ENCODE peak calls at places on chromosomes 1 and 21, in six cellular contexts. One of them, this sample, is unnamed.

GRCh38 chr1:39632491-39633417 is 6.7 kb downstream of the HEYL start:
- DNase-seq in AG09319: peak
- DNase-seq in A172: no peak
- DNase-seq in hippocampal formation: no peak
- DNase-seq in globus pallidus: no peak
- DNase-seq in NCI-H2029 treated with DMSO at 0.1 percent for 48 hours: peak
- DNase-seq in this sample: no peak

GRCh38 chr1:231233735-231234417 is 7.1 kb upstream of the GNPAT start:
- DNase-seq in AG09319: no peak
- DNase-seq in A172: peak
- DNase-seq in hippocampal formation: no peak
- DNase-seq in globus pallidus: no peak
- DNase-seq in NCI-H2029 treated with DMSO at 0.1 percent for 48 hours: no peak
- DNase-seq in this sample: no peak

GRCh38 chr1:83857108-83857507 is 141.8 kb downstream of the TTLL7 start:
- DNase-seq in AG09319: peak
- DNase-seq in A172: no peak
- DNase-seq in hippocampal formation: peak
- DNase-seq in globus pallidus: peak
- DNase-seq in NCI-H2029 treated with DMSO at 0.1 percent for 48 hours: no peak
- DNase-seq in this sample: peak

GRCh38 chr1:61388586-61388985 is 306.2 kb downstream of the NFIA start:
- DNase-seq in AG09319: no peak
- DNase-seq in A172: no peak
- DNase-seq in hippocampal formation: no peak
- DNase-seq in globus pallidus: no peak
- DNase-seq in NCI-H2029 treated with DMSO at 0.1 percent for 48 hours: no peak
- DNase-seq in this sample: no peak

GRCh38 chr1:103250441-103250861 is 142.1 kb upstream of the COL11A1 start:
- DNase-seq in AG09319: no peak
- DNase-seq in A172: peak
- DNase-seq in hippocampal formation: no peak
- DNase-seq in globus pallidus: no peak
- DNase-seq in NCI-H2029 treated with DMSO at 0.1 percent for 48 hours: no peak
- DNase-seq in this sample: no peak

GRCh38 chr21:34702341-34702807 is 33.6 kb downstream of the CLIC6 start:
- DNase-seq in AG09319: peak
- DNase-seq in A172: no peak
- DNase-seq in hippocampal formation: no peak
- DNase-seq in globus pallidus: peak
- DNase-seq in NCI-H2029 treated with DMSO at 0.1 percent for 48 hours: no peak
- DNase-seq in this sample: no peak

GRCh38 chr1:38231941-38232340 is 185.3 kb upstream of the POU3F1 start:
- DNase-seq in AG09319: no peak
- DNase-seq in A172: no peak
- DNase-seq in hippocampal formation: no peak
- DNase-seq in globus pallidus: no peak
- DNase-seq in NCI-H2029 treated with DMSO at 0.1 percent for 48 hours: peak
- DNase-seq in this sample: no peak

GRCh38 chr1:7885513-7886298 is 32.8 kb upstream of the UTS2 start:
- DNase-seq in AG09319: no peak
- DNase-seq in A172: no peak
- DNase-seq in hippocampal formation: no peak
- DNase-seq in globus pallidus: no peak
- DNase-seq in NCI-H2029 treated with DMSO at 0.1 percent for 48 hours: peak
- DNase-seq in this sample: peak

GRCh38 chr21:29849735-29850176 is 90.0 kb downstream of the GRIK1 start:
- DNase-seq in AG09319: peak
- DNase-seq in A172: peak
- DNase-seq in hippocampal formation: peak
- DNase-seq in globus pallidus: peak
- DNase-seq in NCI-H2029 treated with DMSO at 0.1 percent for 48 hours: peak
- DNase-seq in this sample: peak

GRCh38 chr1:226526801-226527595 is 21.6 kb upstream of the STUM start:
- DNase-seq in AG09319: no peak
- DNase-seq in A172: peak
- DNase-seq in hippocampal formation: no peak
- DNase-seq in globus pallidus: no peak
- DNase-seq in NCI-H2029 treated with DMSO at 0.1 percent for 48 hours: peak
- DNase-seq in this sample: peak

GRCh38 chr1:101111461-101111860 is 85.9 kb upstream of the DPH5 start:
- DNase-seq in AG09319: no peak
- DNase-seq in A172: no peak
- DNase-seq in hippocampal formation: no peak
- DNase-seq in globus pallidus: no peak
- DNase-seq in NCI-H2029 treated with DMSO at 0.1 percent for 48 hours: no peak
- DNase-seq in this sample: no peak

GRCh38 chr1:112040891-112041740 is 51.6 kb upstream of the KCND3 start:
- DNase-seq in AG09319: no peak
- DNase-seq in A172: no peak
- DNase-seq in hippocampal formation: no peak
- DNase-seq in globus pallidus: no peak
- DNase-seq in NCI-H2029 treated with DMSO at 0.1 percent for 48 hours: peak
- DNase-seq in this sample: no peak

GRCh38 chr1:160460214-160460642 is 59.9 kb downstream of the VANGL2 start:
- DNase-seq in AG09319: no peak
- DNase-seq in A172: no peak
- DNase-seq in hippocampal formation: no peak
- DNase-seq in globus pallidus: no peak
- DNase-seq in NCI-H2029 treated with DMSO at 0.1 percent for 48 hours: no peak
- DNase-seq in this sample: peak

GRCh38 chr1:70090875-70091274 is 114.5 kb downstream of the LRRC40 start:
- DNase-seq in AG09319: no peak
- DNase-seq in A172: peak
- DNase-seq in hippocampal formation: no peak
- DNase-seq in globus pallidus: no peak
- DNase-seq in NCI-H2029 treated with DMSO at 0.1 percent for 48 hours: no peak
- DNase-seq in this sample: no peak

GRCh38 chr1:169874229-169874628 is 19.5 kb downstream of the SCYL3 start:
- DNase-seq in AG09319: peak
- DNase-seq in A172: peak
- DNase-seq in hippocampal formation: no peak
- DNase-seq in globus pallidus: no peak
- DNase-seq in NCI-H2029 treated with DMSO at 0.1 percent for 48 hours: no peak
- DNase-seq in this sample: no peak

GRCh38 chr1:43587001-43587400 is 56.3 kb downstream of the PTPRF start:
- DNase-seq in AG09319: no peak
- DNase-seq in A172: no peak
- DNase-seq in hippocampal formation: no peak
- DNase-seq in globus pallidus: no peak
- DNase-seq in NCI-H2029 treated with DMSO at 0.1 percent for 48 hours: no peak
- DNase-seq in this sample: no peak

GRCh38 chr1:168613689-168614655 is 37.6 kb downstream of the XCL1 start:
- DNase-seq in AG09319: no peak
- DNase-seq in A172: peak
- DNase-seq in hippocampal formation: no peak
- DNase-seq in globus pallidus: peak
- DNase-seq in NCI-H2029 treated with DMSO at 0.1 percent for 48 hours: no peak
- DNase-seq in this sample: no peak

GRCh38 chr1:66769512-66770229 is 17.4 kb downstream of the DYNLT5 start:
- DNase-seq in AG09319: no peak
- DNase-seq in A172: peak
- DNase-seq in hippocampal formation: no peak
- DNase-seq in globus pallidus: no peak
- DNase-seq in NCI-H2029 treated with DMSO at 0.1 percent for 48 hours: peak
- DNase-seq in this sample: no peak

GRCh38 chr1:48049823-48050539 is 52.8 kb upstream of the TRABD2B start:
- DNase-seq in AG09319: no peak
- DNase-seq in A172: peak
- DNase-seq in hippocampal formation: no peak
- DNase-seq in globus pallidus: no peak
- DNase-seq in NCI-H2029 treated with DMSO at 0.1 percent for 48 hours: no peak
- DNase-seq in this sample: no peak

GRCh38 chr1:12196641-12197482 is 30.1 kb downstream of the TNFRSF1B start:
- DNase-seq in AG09319: no peak
- DNase-seq in A172: no peak
- DNase-seq in hippocampal formation: no peak
- DNase-seq in globus pallidus: no peak
- DNase-seq in NCI-H2029 treated with DMSO at 0.1 percent for 48 hours: no peak
- DNase-seq in this sample: no peak

GRCh38 chr1:202311880-202312635 is 29.7 kb downstream of the UBE2T start:
- DNase-seq in AG09319: no peak
- DNase-seq in A172: no peak
- DNase-seq in hippocampal formation: no peak
- DNase-seq in globus pallidus: no peak
- DNase-seq in NCI-H2029 treated with DMSO at 0.1 percent for 48 hours: no peak
- DNase-seq in this sample: no peak

GRCh38 chr1:109721046-109721445 is 9.0 kb downstream of the GSTM5 start:
- DNase-seq in AG09319: no peak
- DNase-seq in A172: no peak
- DNase-seq in hippocampal formation: no peak
- DNase-seq in globus pallidus: no peak
- DNase-seq in NCI-H2029 treated with DMSO at 0.1 percent for 48 hours: no peak
- DNase-seq in this sample: no peak

GRCh38 chr1:159996653-159997052 is 35.1 kb downstream of the PIGM start:
- DNase-seq in AG09319: peak
- DNase-seq in A172: peak
- DNase-seq in hippocampal formation: no peak
- DNase-seq in globus pallidus: no peak
- DNase-seq in NCI-H2029 treated with DMSO at 0.1 percent for 48 hours: no peak
- DNase-seq in this sample: no peak

GRCh38 chr1:246416261-246416660 is 90.8 kb downstream of the SMYD3 start:
- DNase-seq in AG09319: no peak
- DNase-seq in A172: no peak
- DNase-seq in hippocampal formation: no peak
- DNase-seq in globus pallidus: no peak
- DNase-seq in NCI-H2029 treated with DMSO at 0.1 percent for 48 hours: no peak
- DNase-seq in this sample: no peak

GRCh38 chr1:35079003-35079930 is at the start of gene ZMYM1:
- DNase-seq in AG09319: peak
- DNase-seq in A172: peak
- DNase-seq in hippocampal formation: peak
- DNase-seq in globus pallidus: peak
- DNase-seq in NCI-H2029 treated with DMSO at 0.1 percent for 48 hours: peak
- DNase-seq in this sample: peak

GRCh38 chr1:185916866-185917265 is 182.7 kb downstream of the HMCN1 start:
- DNase-seq in AG09319: no peak
- DNase-seq in A172: peak
- DNase-seq in hippocampal formation: no peak
- DNase-seq in globus pallidus: no peak
- DNase-seq in NCI-H2029 treated with DMSO at 0.1 percent for 48 hours: no peak
- DNase-seq in this sample: no peak

GRCh38 chr1:45141247-45142003 is 65.0 kb downstream of the ZSWIM5 start:
- DNase-seq in AG09319: no peak
- DNase-seq in A172: no peak
- DNase-seq in hippocampal formation: no peak
- DNase-seq in globus pallidus: no peak
- DNase-seq in NCI-H2029 treated with DMSO at 0.1 percent for 48 hours: no peak
- DNase-seq in this sample: no peak

GRCh38 chr21:44296103-44296519 is 3.7 kb upstream of the PFKL start:
- DNase-seq in AG09319: no peak
- DNase-seq in A172: no peak
- DNase-seq in hippocampal formation: no peak
- DNase-seq in globus pallidus: no peak
- DNase-seq in NCI-H2029 treated with DMSO at 0.1 percent for 48 hours: no peak
- DNase-seq in this sample: no peak

GRCh38 chr1:210755991-210756669 is 377.8 kb downstream of the KCNH1 start:
- DNase-seq in AG09319: no peak
- DNase-seq in A172: no peak
- DNase-seq in hippocampal formation: peak
- DNase-seq in globus pallidus: no peak
- DNase-seq in NCI-H2029 treated with DMSO at 0.1 percent for 48 hours: no peak
- DNase-seq in this sample: no peak

GRCh38 chr21:43866659-43867331 is 1.8 kb downstream of the AGPAT3 start:
- DNase-seq in AG09319: no peak
- DNase-seq in A172: peak
- DNase-seq in hippocampal formation: no peak
- DNase-seq in globus pallidus: no peak
- DNase-seq in NCI-H2029 treated with DMSO at 0.1 percent for 48 hours: no peak
- DNase-seq in this sample: no peak

GRCh38 chr1:99851850-99852454 is 1.8 kb downstream of the AGL start:
- DNase-seq in AG09319: no peak
- DNase-seq in A172: no peak
- DNase-seq in hippocampal formation: no peak
- DNase-seq in globus pallidus: no peak
- DNase-seq in NCI-H2029 treated with DMSO at 0.1 percent for 48 hours: no peak
- DNase-seq in this sample: no peak

GRCh38 chr1:95640746-95641145 is 406.7 kb downstream of the RWDD3 start:
- DNase-seq in AG09319: no peak
- DNase-seq in A172: no peak
- DNase-seq in hippocampal formation: no peak
- DNase-seq in globus pallidus: peak
- DNase-seq in NCI-H2029 treated with DMSO at 0.1 percent for 48 hours: peak
- DNase-seq in this sample: no peak

GRCh38 chr1:171257207-171258052 is 9.1 kb downstream of the FMO1 start:
- DNase-seq in AG09319: peak
- DNase-seq in A172: no peak
- DNase-seq in hippocampal formation: no peak
- DNase-seq in globus pallidus: no peak
- DNase-seq in NCI-H2029 treated with DMSO at 0.1 percent for 48 hours: no peak
- DNase-seq in this sample: no peak